ENCODE peak calls at places on chromosome 17, in six cellular contexts. A is lung; S is iPS DF 6.9; V is CD8-positive, alpha-beta T cell; T is cardiac muscle cell; L is CD4-positive, alpha-beta T cell. F is an unnamed sample.

GRCh38 chr17:6052926-6053325 is 17.3 kb upstream of the WSCD1 start:
- DNase-seq in A (no peak), S (no peak), V (no peak), T (no peak), L (no peak), F (no peak)

GRCh38 chr17:47622179-47622549 is 27.6 kb upstream of the KPNB1 start:
- DNase-seq in A (no peak), S (no peak), V (no peak), T (no peak), L (no peak), F (no peak)

GRCh38 chr17:73015722-73016276 is 76.7 kb downstream of the SLC39A11 start:
- DNase-seq in A (no peak), S (no peak), V (no peak), T (no peak), L (no peak), F (no peak)

GRCh38 chr17:77804796-77805426 is 153.6 kb upstream of the TNRC6C start:
- DNase-seq in A (no peak), S (no peak), V (no peak), T (no peak), L (no peak), F (no peak)

GRCh38 chr17:45814622-45815606 is 29.8 kb upstream of the SPPL2C start:
- DNase-seq in A (no peak), S (no peak), V (no peak), T (no peak), L (no peak), F (peak; percentile 92)

GRCh38 chr17:65294184-65294719 is 157.1 kb downstream of the RGS9 start:
- DNase-seq in A (peak; percentile 57), S (peak; percentile 70), V (peak; percentile 61), T (peak; percentile 83), L (peak; percentile 48), F (peak; percentile 32)

GRCh38 chr17:19409509-19409908 is 1.5 kb upstream of the RNF112 start:
- DNase-seq in A (no peak), S (no peak), V (no peak), T (no peak), L (no peak), F (peak; percentile 59)

GRCh38 chr17:49108318-49108717 is 24.3 kb upstream of the B4GALNT2 start:
- DNase-seq in A (no peak), S (no peak), V (no peak), T (no peak), L (no peak), F (no peak)

GRCh38 chr17:48647103-48647963 is 21.2 kb upstream of the HOXB9 start:
- DNase-seq in A (no peak), S (no peak), V (no peak), T (no peak), L (no peak), F (no peak)

GRCh38 chr17:46876353-46876887 is 25.0 kb downstream of the WNT9B start:
- DNase-seq in A (no peak), S (no peak), V (no peak), T (no peak), L (no peak), F (no peak)

GRCh38 chr17:46821482-46822387 is 3.2 kb upstream of the WNT3 start:
- DNase-seq in A (no peak), S (no peak), V (no peak), T (no peak), L (no peak), F (no peak)

GRCh38 chr17:71496552-71496951 is 624.3 kb upstream of the SOX9 start:
- DNase-seq in A (no peak), S (no peak), V (no peak), T (no peak), L (no peak), F (no peak)

GRCh38 chr17:28726396-28726911 is 421 bp upstream of the TLCD1 start:
- DNase-seq in A (peak; percentile 76), S (no peak), V (peak; percentile 56), T (peak; percentile 77), L (peak; percentile 56), F (no peak)

GRCh38 chr17:6894206-6894528 is 62.6 kb upstream of the TEKT1 start:
- DNase-seq in A (no peak), S (peak; percentile 33), V (peak; percentile 18), T (peak; percentile 21), L (peak; percentile 6), F (no peak)

GRCh38 chr17:64658931-64659330 is 3.2 kb downstream of the SMURF2 start:
- DNase-seq in A (no peak), S (no peak), V (no peak), T (no peak), L (no peak), F (no peak)

GRCh38 chr17:77948690-77949114 is 9.8 kb upstream of the TNRC6C start:
- DNase-seq in A (no peak), S (no peak), V (no peak), T (peak; percentile 58), L (no peak), F (peak; percentile 31)

GRCh38 chr17:45368661-45369060 is 51.8 kb upstream of the MAP3K14 start:
- DNase-seq in A (no peak), S (no peak), V (no peak), T (no peak), L (no peak), F (no peak)

GRCh38 chr17:234163-235047 is 53.0 kb upstream of the DOC2B start:
- DNase-seq in A (no peak), S (no peak), V (no peak), T (no peak), L (no peak), F (peak; percentile 10)

DNA sequence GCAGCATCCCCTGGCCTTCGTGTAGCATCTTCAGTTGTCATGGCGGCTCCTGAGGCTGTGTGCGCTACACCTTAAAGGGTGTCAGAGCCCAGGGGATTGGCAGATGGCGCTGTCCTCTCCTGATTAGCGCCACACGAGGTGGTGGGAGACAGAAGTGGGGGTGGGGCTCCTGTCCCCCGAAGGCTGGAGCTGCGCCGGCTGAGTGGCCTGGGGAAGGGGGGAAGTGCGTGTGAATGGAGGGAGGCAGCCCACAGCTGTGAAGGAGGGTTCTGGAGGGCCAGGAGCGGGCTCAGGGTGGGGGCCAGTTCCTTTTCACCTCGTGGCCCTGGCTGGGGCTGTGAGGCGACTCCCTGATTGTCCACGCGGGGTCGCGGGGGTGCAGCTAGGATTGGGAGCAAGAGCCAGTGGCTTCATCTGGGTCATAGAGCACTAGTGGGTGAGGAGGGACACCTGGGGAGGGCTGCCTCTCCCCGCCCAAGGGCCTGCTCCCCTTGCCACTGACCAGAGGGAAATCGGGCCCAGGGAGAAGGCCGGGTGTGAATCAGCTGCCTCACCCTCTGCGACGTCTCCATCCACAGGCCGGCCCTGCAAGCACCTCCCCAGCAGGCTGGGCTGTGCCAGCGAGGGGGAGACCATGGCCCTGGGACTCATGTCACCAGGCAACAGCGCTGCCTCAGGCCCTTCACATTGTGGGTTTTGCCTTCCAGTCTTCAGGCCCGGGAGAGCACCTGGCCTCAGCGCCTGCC is 14.1 kb downstream of the BAHCC1 start:
- DNase-seq in A (no peak), S (no peak), V (no peak), T (no peak), L (no peak), F (no peak)
- H3K27ac ChIP-seq in A (no peak overlapping the region), S (no peak overlapping the region), V (no peak overlapping the region), T (no peak overlapping the region), L (no peak overlapping the region), F (no peak overlapping the region)

GRCh38 chr17:4560837-4561241 is 462 bp upstream of the GGT6 start:
- DNase-seq in A (no peak), S (no peak), V (no peak), T (peak; percentile 36), L (no peak), F (no peak)
- H3K27ac ChIP-seq in A (no peak overlapping the region), S (no peak overlapping the region), V (no peak overlapping the region), T (no peak overlapping the region), L (no peak overlapping the region), F (no peak overlapping the region)

DNA sequence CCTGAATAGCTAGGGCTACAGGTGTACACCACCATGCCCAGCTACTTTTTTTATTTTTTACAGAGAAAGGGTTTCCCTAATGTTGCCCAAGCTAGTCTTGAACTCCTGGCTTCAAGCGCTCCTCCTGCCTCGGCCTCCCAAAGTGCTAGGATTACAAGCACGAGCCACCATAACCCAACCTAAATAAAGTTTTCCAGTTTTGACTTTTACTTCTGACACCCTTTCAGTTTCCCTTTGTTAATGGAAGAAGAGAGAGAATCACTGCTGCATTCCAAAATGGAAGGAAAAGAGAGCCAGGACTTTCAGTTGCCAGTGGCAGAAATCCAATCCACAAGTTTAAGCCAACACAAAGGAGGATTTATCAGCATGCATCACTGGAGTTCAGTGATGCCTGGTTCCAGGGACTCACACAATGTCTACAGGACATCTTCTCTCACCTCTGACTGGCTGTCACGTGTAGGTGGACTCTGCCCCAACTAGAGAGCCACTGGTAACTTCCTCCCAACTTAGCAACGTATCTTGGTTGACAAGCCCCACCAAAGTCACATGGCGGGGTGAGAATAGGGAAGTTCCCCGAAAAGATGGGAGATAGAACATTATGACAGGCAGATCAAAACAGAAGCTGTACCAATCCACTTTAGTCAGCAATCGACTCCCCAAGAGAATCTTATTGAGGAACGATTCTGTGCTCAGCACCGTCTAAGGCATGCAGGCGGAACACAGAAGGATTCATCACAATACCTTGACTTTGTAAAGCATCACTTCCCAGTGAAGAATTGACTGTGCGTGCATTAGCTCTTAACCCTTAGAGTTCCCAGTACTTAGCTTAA is 46.5 kb downstream of the GAS7 start:
- DNase-seq in A (peak; percentile 50), S (no peak), V (no peak), T (no peak), L (no peak), F (peak; percentile 6)
- H3K27ac ChIP-seq in A (no peak overlapping the region), S (no peak overlapping the region), V (no peak overlapping the region), T (no peak overlapping the region), L (no peak overlapping the region), F (no peak overlapping the region)

GRCh38 chr17:75250009-75250471 is 11.4 kb downstream of the GGA3 start:
- DNase-seq in A (no peak), S (no peak), V (peak; percentile 56), T (no peak), L (peak; percentile 67), F (peak; percentile 79)
- H3K27ac ChIP-seq in A (no peak overlapping the region), S (no peak overlapping the region), V (peak overlapping the region; percentile 0), T (no peak overlapping the region), L (peak overlapping the region; percentile 53), F (no peak overlapping the region)

DNA sequence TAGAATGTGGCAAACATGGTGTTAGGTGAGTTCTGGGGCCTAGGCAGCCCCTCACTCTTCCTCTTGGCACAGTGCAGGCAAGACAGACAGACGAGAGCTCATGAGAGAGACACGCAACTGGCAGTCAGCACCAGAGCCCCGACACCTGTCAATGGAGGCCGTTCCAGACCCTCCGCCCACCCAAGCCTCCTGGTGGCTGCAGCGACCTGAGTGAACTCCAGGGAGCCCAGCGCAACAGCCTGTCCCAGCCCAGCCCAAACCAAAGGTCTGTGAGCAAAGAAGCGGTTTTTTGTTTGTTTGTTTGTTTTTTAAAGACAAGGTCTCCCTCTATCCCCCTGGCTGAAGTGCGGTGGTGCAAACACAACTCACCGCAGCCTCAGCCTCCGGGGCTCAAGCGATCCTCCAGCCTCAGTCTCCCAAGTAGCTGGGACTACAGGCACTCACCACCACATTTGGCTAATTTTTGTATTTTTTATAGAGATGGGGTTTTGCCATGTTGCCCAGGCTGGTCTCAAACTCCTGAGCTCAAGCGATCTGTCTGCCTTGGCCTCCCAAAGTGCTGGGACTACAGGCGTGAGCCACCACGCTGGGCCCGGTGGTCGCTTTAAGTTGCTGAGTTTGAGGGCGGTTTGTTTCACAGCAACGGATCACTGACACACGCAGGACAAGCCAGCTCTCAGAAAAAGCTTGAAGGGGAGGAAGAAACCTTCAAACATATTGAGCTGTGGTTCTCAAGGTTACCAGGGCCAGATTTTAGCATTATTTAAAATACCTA is 79.5 kb downstream of the TBC1D16 start:
- DNase-seq in A (no peak), S (no peak), V (no peak), T (no peak), L (no peak), F (no peak)
- H3K27ac ChIP-seq in A (no peak overlapping the region), S (no peak overlapping the region), V (no peak overlapping the region), T (no peak overlapping the region), L (no peak overlapping the region), F (no peak overlapping the region)